ENCODE peak calls at places on chromosomes 13 and 19, in ten cellular contexts. One of them, this sample, is unnamed.

GRCh38 chr13:100673831-100674362 is 698 bp downstream of the TMTC4 start:
- DNase-seq in right lobe of liver: no peak
- DNase-seq in ovary: peak
- DNase-seq in Peyer's patch: peak
- DNase-seq in IMR-90: peak
- DNase-seq in tibial nerve: peak
- DNase-seq in adrenal gland: peak
- DNase-seq in gastrocnemius medialis: peak
- DNase-seq in A549: peak
- DNase-seq in sigmoid colon: peak
- DNase-seq in this sample: no peak

GRCh38 chr13:50685491-50685890 is 158.0 kb downstream of the DLEU7 start:
- DNase-seq in right lobe of liver: peak
- DNase-seq in ovary: peak
- DNase-seq in Peyer's patch: peak
- DNase-seq in IMR-90: no peak
- DNase-seq in tibial nerve: peak
- DNase-seq in adrenal gland: peak
- DNase-seq in gastrocnemius medialis: peak
- DNase-seq in A549: no peak
- DNase-seq in sigmoid colon: peak
- DNase-seq in this sample: no peak

GRCh38 chr19:11281336-11282049 is 14.5 kb upstream of the TSPAN16 start:
- DNase-seq in right lobe of liver: no peak
- DNase-seq in ovary: no peak
- DNase-seq in Peyer's patch: no peak
- DNase-seq in IMR-90: no peak
- DNase-seq in tibial nerve: no peak
- DNase-seq in adrenal gland: no peak
- DNase-seq in gastrocnemius medialis: no peak
- DNase-seq in A549: no peak
- DNase-seq in sigmoid colon: no peak
- DNase-seq in this sample: no peak

GRCh38 chr13:110634558-110634957 is 19.2 kb downstream of the NAXD start:
- DNase-seq in right lobe of liver: no peak
- DNase-seq in ovary: no peak
- DNase-seq in Peyer's patch: no peak
- DNase-seq in IMR-90: peak
- DNase-seq in tibial nerve: no peak
- DNase-seq in adrenal gland: peak
- DNase-seq in gastrocnemius medialis: no peak
- DNase-seq in A549: peak
- DNase-seq in sigmoid colon: no peak
- DNase-seq in this sample: no peak

GRCh38 chr13:100484708-100485107 is 103.9 kb downstream of the GGACT start:
- DNase-seq in right lobe of liver: no peak
- DNase-seq in ovary: no peak
- DNase-seq in Peyer's patch: no peak
- DNase-seq in IMR-90: no peak
- DNase-seq in tibial nerve: no peak
- DNase-seq in adrenal gland: no peak
- DNase-seq in gastrocnemius medialis: no peak
- DNase-seq in A549: no peak
- DNase-seq in sigmoid colon: no peak
- DNase-seq in this sample: no peak

GRCh38 chr13:98549006-98549727 is 27.7 kb downstream of the STK24 start:
- DNase-seq in right lobe of liver: no peak
- DNase-seq in ovary: no peak
- DNase-seq in Peyer's patch: peak
- DNase-seq in IMR-90: peak
- DNase-seq in tibial nerve: no peak
- DNase-seq in adrenal gland: no peak
- DNase-seq in gastrocnemius medialis: no peak
- DNase-seq in A549: no peak
- DNase-seq in sigmoid colon: no peak
- DNase-seq in this sample: no peak

GRCh38 chr19:5107432-5108122 is 138.7 kb downstream of the KDM4B start:
- DNase-seq in right lobe of liver: no peak
- DNase-seq in ovary: no peak
- DNase-seq in Peyer's patch: no peak
- DNase-seq in IMR-90: no peak
- DNase-seq in tibial nerve: no peak
- DNase-seq in adrenal gland: no peak
- DNase-seq in gastrocnemius medialis: no peak
- DNase-seq in A549: no peak
- DNase-seq in sigmoid colon: no peak
- DNase-seq in this sample: no peak

GRCh38 chr13:98719527-98720250 is 32.8 kb downstream of the SLC15A1 start:
- DNase-seq in right lobe of liver: no peak
- DNase-seq in ovary: no peak
- DNase-seq in Peyer's patch: no peak
- DNase-seq in IMR-90: no peak
- DNase-seq in tibial nerve: no peak
- DNase-seq in adrenal gland: no peak
- DNase-seq in gastrocnemius medialis: no peak
- DNase-seq in A549: no peak
- DNase-seq in sigmoid colon: no peak
- DNase-seq in this sample: no peak

GRCh38 chr19:30112171-30112570 is 170.1 kb downstream of the URI1 start:
- DNase-seq in right lobe of liver: no peak
- DNase-seq in ovary: no peak
- DNase-seq in Peyer's patch: no peak
- DNase-seq in IMR-90: no peak
- DNase-seq in tibial nerve: no peak
- DNase-seq in adrenal gland: no peak
- DNase-seq in gastrocnemius medialis: no peak
- DNase-seq in A549: no peak
- DNase-seq in sigmoid colon: no peak
- DNase-seq in this sample: no peak

GRCh38 chr19:46660008-46660517 is 919 bp downstream of the DACT3 start:
- DNase-seq in right lobe of liver: no peak
- DNase-seq in ovary: peak
- DNase-seq in Peyer's patch: no peak
- DNase-seq in IMR-90: no peak
- DNase-seq in tibial nerve: no peak
- DNase-seq in adrenal gland: no peak
- DNase-seq in gastrocnemius medialis: no peak
- DNase-seq in A549: no peak
- DNase-seq in sigmoid colon: peak
- DNase-seq in this sample: no peak

GRCh38 chr19:17775991-17776803 is 18.7 kb upstream of the B3GNT3 start:
- DNase-seq in right lobe of liver: no peak
- DNase-seq in ovary: no peak
- DNase-seq in Peyer's patch: peak
- DNase-seq in IMR-90: peak
- DNase-seq in tibial nerve: no peak
- DNase-seq in adrenal gland: no peak
- DNase-seq in gastrocnemius medialis: no peak
- DNase-seq in A549: no peak
- DNase-seq in sigmoid colon: no peak
- DNase-seq in this sample: no peak

GRCh38 chr19:29259153-29259552 is 46.2 kb upstream of the UQCRFS1 start:
- DNase-seq in right lobe of liver: no peak
- DNase-seq in ovary: no peak
- DNase-seq in Peyer's patch: no peak
- DNase-seq in IMR-90: no peak
- DNase-seq in tibial nerve: no peak
- DNase-seq in adrenal gland: no peak
- DNase-seq in gastrocnemius medialis: no peak
- DNase-seq in A549: no peak
- DNase-seq in sigmoid colon: no peak
- DNase-seq in this sample: no peak

GRCh38 chr19:28794301-28794700 is 418.6 kb downstream of the UQCRFS1 start:
- DNase-seq in right lobe of liver: no peak
- DNase-seq in ovary: no peak
- DNase-seq in Peyer's patch: no peak
- DNase-seq in IMR-90: no peak
- DNase-seq in tibial nerve: no peak
- DNase-seq in adrenal gland: no peak
- DNase-seq in gastrocnemius medialis: no peak
- DNase-seq in A549: no peak
- DNase-seq in sigmoid colon: no peak
- DNase-seq in this sample: no peak

GRCh38 chr19:42433503-42434260 is 6.5 kb upstream of the LIPE start:
- DNase-seq in right lobe of liver: peak
- DNase-seq in ovary: peak
- DNase-seq in Peyer's patch: peak
- DNase-seq in IMR-90: peak
- DNase-seq in tibial nerve: peak
- DNase-seq in adrenal gland: peak
- DNase-seq in gastrocnemius medialis: peak
- DNase-seq in A549: peak
- DNase-seq in sigmoid colon: no peak
- DNase-seq in this sample: no peak

GRCh38 chr19:52007805-52008557 is at the start of gene ZNF615:
- DNase-seq in right lobe of liver: peak
- DNase-seq in ovary: peak
- DNase-seq in Peyer's patch: peak
- DNase-seq in IMR-90: peak
- DNase-seq in tibial nerve: peak
- DNase-seq in adrenal gland: peak
- DNase-seq in gastrocnemius medialis: peak
- DNase-seq in A549: peak
- DNase-seq in sigmoid colon: peak
- DNase-seq in this sample: peak
- TF ChIP-seq POLR2A in right lobe of liver: peak
- TF ChIP-seq POLR2A in ovary: peak
- TF ChIP-seq POLR2A in Peyer's patch: peak
- TF ChIP-seq POLR2A in IMR-90: no peak
- TF ChIP-seq POLR2A in tibial nerve: peak
- TF ChIP-seq POLR2A in adrenal gland: no peak
- TF ChIP-seq POLR2A in gastrocnemius medialis: peak
- TF ChIP-seq POLR2A in A549: peak
- TF ChIP-seq POLR2A in sigmoid colon: no peak
- TF ChIP-seq POLR2A in this sample: peak

DNA sequence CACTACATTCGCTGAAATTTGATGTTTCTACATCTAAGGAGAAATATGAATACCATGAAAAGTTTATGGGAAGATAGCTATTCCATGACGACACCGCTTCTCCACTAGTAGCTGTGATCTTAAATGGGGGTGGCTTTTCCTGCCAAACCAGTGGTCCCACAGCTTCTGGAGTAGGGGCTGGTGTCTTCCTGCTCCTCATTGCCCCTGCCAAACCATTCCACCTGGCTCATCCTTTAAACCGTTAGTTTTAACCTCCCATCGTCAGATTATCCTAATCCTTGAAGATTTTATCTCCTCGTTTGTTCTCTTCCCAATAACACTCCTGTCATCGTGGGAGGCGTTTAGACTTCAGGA is 568 bp upstream of the ZNF230 start:
- DNase-seq in right lobe of liver: no peak
- DNase-seq in ovary: no peak
- DNase-seq in Peyer's patch: no peak
- DNase-seq in IMR-90: peak
- DNase-seq in tibial nerve: no peak
- DNase-seq in adrenal gland: no peak
- DNase-seq in gastrocnemius medialis: no peak
- DNase-seq in A549: peak
- DNase-seq in sigmoid colon: no peak
- DNase-seq in this sample: no peak
- H3K27ac ChIP-seq in right lobe of liver: no peak
- H3K27ac ChIP-seq in ovary: no peak
- H3K27ac ChIP-seq in Peyer's patch: peak
- H3K27ac ChIP-seq in IMR-90: peak
- H3K27ac ChIP-seq in tibial nerve: peak
- H3K27ac ChIP-seq in adrenal gland: no peak
- H3K27ac ChIP-seq in gastrocnemius medialis: peak
- H3K27ac ChIP-seq in A549: peak
- H3K27ac ChIP-seq in sigmoid colon: peak
- H3K27ac ChIP-seq in this sample: peak

GRCh38 chr13:79480954-79481684 is at the start of gene NDFIP2:
- DNase-seq in right lobe of liver: peak
- DNase-seq in ovary: peak
- DNase-seq in Peyer's patch: peak
- DNase-seq in IMR-90: peak
- DNase-seq in tibial nerve: peak
- DNase-seq in adrenal gland: peak
- DNase-seq in gastrocnemius medialis: peak
- DNase-seq in A549: peak
- DNase-seq in sigmoid colon: peak
- DNase-seq in this sample: no peak
- TF ChIP-seq POLR2A in right lobe of liver: peak
- TF ChIP-seq POLR2A in ovary: peak
- TF ChIP-seq POLR2A in Peyer's patch: peak
- TF ChIP-seq POLR2A in IMR-90: peak
- TF ChIP-seq POLR2A in tibial nerve: no peak
- TF ChIP-seq POLR2A in adrenal gland: peak
- TF ChIP-seq POLR2A in gastrocnemius medialis: peak
- TF ChIP-seq POLR2A in A549: peak
- TF ChIP-seq POLR2A in sigmoid colon: peak
- TF ChIP-seq POLR2A in this sample: peak

GRCh38 chr13:21138561-21138960 is 37.8 kb downstream of the SKA3 start:
- DNase-seq in right lobe of liver: no peak
- DNase-seq in ovary: no peak
- DNase-seq in Peyer's patch: no peak
- DNase-seq in IMR-90: no peak
- DNase-seq in tibial nerve: no peak
- DNase-seq in adrenal gland: no peak
- DNase-seq in gastrocnemius medialis: no peak
- DNase-seq in A549: no peak
- DNase-seq in sigmoid colon: no peak
- DNase-seq in this sample: no peak
- H3K27ac ChIP-seq in right lobe of liver: no peak
- H3K27ac ChIP-seq in ovary: no peak
- H3K27ac ChIP-seq in Peyer's patch: no peak
- H3K27ac ChIP-seq in IMR-90: no peak
- H3K27ac ChIP-seq in tibial nerve: no peak
- H3K27ac ChIP-seq in adrenal gland: no peak
- H3K27ac ChIP-seq in gastrocnemius medialis: no peak
- H3K27ac ChIP-seq in A549: no peak
- H3K27ac ChIP-seq in sigmoid colon: no peak
- H3K27ac ChIP-seq in this sample: no peak

DNA sequence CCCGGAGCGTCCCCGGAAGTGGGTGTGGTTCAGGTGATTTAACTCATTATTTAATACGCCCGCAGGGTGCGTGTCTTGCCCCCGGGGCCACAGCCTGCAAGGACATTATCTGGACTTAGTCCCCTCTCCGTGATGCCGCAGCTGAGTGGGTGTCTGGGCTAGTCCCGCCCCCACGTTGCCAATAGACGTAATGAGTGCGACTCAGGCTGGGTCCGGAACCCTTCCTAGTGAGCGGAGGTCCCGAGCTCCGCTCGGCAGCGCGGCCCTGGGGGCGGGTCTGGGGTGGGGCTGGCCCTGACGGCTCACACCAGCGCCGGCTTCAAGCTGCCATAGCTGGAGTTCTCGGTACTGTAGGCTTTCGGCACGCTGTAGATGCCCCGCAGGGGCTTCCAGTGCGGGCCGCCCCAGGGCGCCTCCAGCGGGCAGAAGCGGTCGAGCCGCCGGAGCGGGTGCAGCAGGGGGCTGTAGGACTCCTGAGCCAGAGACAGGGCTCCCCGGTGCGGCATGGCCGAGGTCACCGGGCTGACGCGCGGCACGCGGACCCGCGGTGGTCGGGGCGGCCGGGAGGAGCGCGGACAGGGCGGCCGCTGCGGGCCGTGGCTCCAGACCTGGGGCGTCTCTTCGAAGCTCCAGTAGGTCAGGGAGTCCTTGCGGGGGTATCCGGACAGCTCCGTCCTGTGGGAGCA is 918 bp upstream of the LHB start:
- DNase-seq in right lobe of liver: no peak
- DNase-seq in ovary: peak
- DNase-seq in Peyer's patch: peak
- DNase-seq in IMR-90: peak
- DNase-seq in tibial nerve: no peak
- DNase-seq in adrenal gland: peak
- DNase-seq in gastrocnemius medialis: peak
- DNase-seq in A549: peak
- DNase-seq in sigmoid colon: no peak
- DNase-seq in this sample: no peak
- TF ChIP-seq POLR2A in right lobe of liver: no peak
- TF ChIP-seq POLR2A in ovary: no peak
- TF ChIP-seq POLR2A in Peyer's patch: peak
- TF ChIP-seq POLR2A in IMR-90: no peak
- TF ChIP-seq POLR2A in tibial nerve: no peak
- TF ChIP-seq POLR2A in adrenal gland: no peak
- TF ChIP-seq POLR2A in gastrocnemius medialis: no peak
- TF ChIP-seq POLR2A in A549: no peak
- TF ChIP-seq POLR2A in sigmoid colon: no peak
- TF ChIP-seq POLR2A in this sample: no peak